ENCODE peak calls at places on chromosomes 2 and 18, in ten cellular contexts. Y is AG10803; H is IMR-90; L is activated CD4-positive, alpha-beta T cell treated with anti-CD3 and anti-CD28 coated beads, Interleukin-2, amount 10 ng/mL, durations not matched to agents 7 days and 5 days; R is astrocyte of the spinal cord; J is EH; Q is esophagus squamous epithelium; G is HuH-7.5; F is uterus; I is T-helper 2 cell. K is an unnamed sample.

GRCh38 chr2:164498841-164499240 is 122.4 kb downstream of the GRB14 start:
- DNase-seq in R (no peak), Y (no peak), L (no peak), H (no peak), J (no peak), G (no peak), F (no peak), Q (no peak), I (no peak), K (no peak)

GRCh38 chr2:213149332-213149875 is 2.0 kb downstream of the IKZF2 start:
- DNase-seq in L (no peak), Q (no peak), J (peak; percentile 10), Y (peak; percentile 52), H (peak; percentile 11), F (no peak), R (peak; percentile 35), G (no peak), I (no peak), K (no peak)

GRCh38 chr18:76992226-76993084 is 140.1 kb downstream of the MBP start:
- DNase-seq in L (no peak), Y (no peak), G (no peak), R (no peak), Q (no peak), F (no peak), H (no peak), J (no peak), I (no peak), K (peak; percentile 56)

GRCh38 chr18:76426738-76427305 is 68.2 kb downstream of the ZNF516 start:
- DNase-seq in I (no peak), Q (no peak), R (no peak), Y (no peak), L (no peak), F (peak; percentile 73), G (no peak), J (peak; percentile 53), H (no peak), K (peak; percentile 69)

GRCh38 chr2:10243926-10244270 is 58.8 kb upstream of the HPCAL1 start:
- DNase-seq in G (no peak), F (no peak), I (no peak), Q (no peak), J (no peak), R (no peak), H (no peak), L (no peak), Y (no peak), K (no peak)

GRCh38 chr2:20016346-20016745 is 3.9 kb upstream of the MATN3 start:
- DNase-seq in Y (no peak), J (no peak), R (no peak), Q (no peak), L (no peak), G (no peak), H (no peak), I (no peak), F (no peak), K (no peak)

GRCh38 chr2:69298862-69299261 is 88.2 kb downstream of the GFPT1 start:
- DNase-seq in Q (no peak), J (peak; percentile 78), L (no peak), F (peak; percentile 26), G (no peak), I (no peak), H (peak; percentile 74), Y (peak; percentile 60), R (peak; percentile 71), K (no peak)

GRCh38 chr2:112577756-112578155 is 6.7 kb upstream of the CHCHD5 start:
- DNase-seq in Q (no peak), H (peak; percentile 53), Y (peak; percentile 51), R (peak; percentile 22), F (no peak), J (peak; percentile 68), I (no peak), G (no peak), L (no peak), K (no peak)

GRCh38 chr2:45029215-45029614 is 20.0 kb upstream of the SIX2 start:
- DNase-seq in Q (no peak), R (no peak), I (no peak), L (no peak), H (no peak), G (no peak), F (no peak), Y (peak; percentile 15), J (no peak), K (no peak)